ENCODE peak calls at places on chromosomes 4 and X, in six cellular contexts. M is foreskin keratinocyte; B is uterus; G is CD8-positive, alpha-beta memory T cell; X is right cardiac atrium; K is Karpas-422. O is an unnamed sample. For H3K4me1, the result is how much of the 10 kb centered on the place peaks cover.

GRCh38 chr4:137819964-137820383 is 287.7 kb upstream of the PCDH18 start:
- DNase-seq in M (peak), B (no peak), G (no peak), X (no peak), K (peak), O (peak)

GRCh38 chr4:118032691-118033090 is 1.6 kb upstream of the NDST3 start:
- DNase-seq in M (no peak), B (no peak), G (no peak), X (no peak), K (no peak), O (no peak)

GRCh38 chrX:56564921-56565861 is 1.8 kb downstream of the UBQLN2 start:
- DNase-seq in M (no peak), B (no peak), G (no peak), X (no peak), K (peak), O (peak)

GRCh38 chr4:169818063-169818679 is 60.4 kb upstream of the HPF1 start:
- DNase-seq in M (no peak), B (no peak), G (no peak), X (no peak), K (peak), O (no peak)

GRCh38 chrX:148530464-148531077 is 30.2 kb downstream of the AFF2 start:
- DNase-seq in M (no peak), B (no peak), G (no peak), X (no peak), K (peak), O (peak)

GRCh38 chr4:108622022-108622421 is 1.6 kb downstream of the RPL34 start:
- DNase-seq in M (no peak), B (no peak), G (no peak), X (no peak), K (no peak), O (peak)

GRCh38 chrX:150486011-150486410 is 82.4 kb upstream of the MTM1 start:
- DNase-seq in M (no peak), B (peak), G (peak), X (peak), K (peak), O (peak)

GRCh38 chr4:132493476-132493875 is 655.6 kb upstream of the PCDH10 start:
- DNase-seq in M (no peak), B (no peak), G (no peak), X (no peak), K (no peak), O (no peak)

GRCh38 chr4:186541801-186542200 is 13.6 kb downstream of the MTNR1A start:
- DNase-seq in M (no peak), B (no peak), G (no peak), X (no peak), K (no peak), O (no peak)

GRCh38 chrX:137896123-137896522 is 330.2 kb downstream of the ZIC3 start:
- DNase-seq in M (no peak), B (no peak), G (no peak), X (no peak), K (no peak), O (no peak)

GRCh38 chr4:16707874-16708273 is 190.6 kb downstream of the LDB2 start:
- DNase-seq in M (no peak), B (no peak), G (no peak), X (no peak), K (no peak), O (no peak)

GRCh38 chr4:122710434-122711308 is 21.8 kb upstream of the BBS12 start:
- DNase-seq in M (no peak), B (no peak), G (no peak), X (no peak), K (no peak), O (no peak)

GRCh38 chrX:14673764-14674163 is 144.4 kb downstream of the GLRA2 start:
- DNase-seq in M (peak), B (no peak), G (no peak), X (no peak), K (peak), O (no peak)

GRCh38 chrX:54043084-54043483 is 1.2 kb downstream of the PHF8 start:
- DNase-seq in M (no peak), B (no peak), G (no peak), X (no peak), K (no peak), O (no peak)

GRCh38 chr4:24063771-24064170 is 173.9 kb upstream of the PPARGC1A start:
- DNase-seq in M (no peak), B (no peak), G (no peak), X (no peak), K (no peak), O (no peak)

GRCh38 chrX:76183289-76184057 is 10.6 kb downstream of the PBDC1 start:
- DNase-seq in M (no peak), B (no peak), G (no peak), X (no peak), K (no peak), O (no peak)

DNA sequence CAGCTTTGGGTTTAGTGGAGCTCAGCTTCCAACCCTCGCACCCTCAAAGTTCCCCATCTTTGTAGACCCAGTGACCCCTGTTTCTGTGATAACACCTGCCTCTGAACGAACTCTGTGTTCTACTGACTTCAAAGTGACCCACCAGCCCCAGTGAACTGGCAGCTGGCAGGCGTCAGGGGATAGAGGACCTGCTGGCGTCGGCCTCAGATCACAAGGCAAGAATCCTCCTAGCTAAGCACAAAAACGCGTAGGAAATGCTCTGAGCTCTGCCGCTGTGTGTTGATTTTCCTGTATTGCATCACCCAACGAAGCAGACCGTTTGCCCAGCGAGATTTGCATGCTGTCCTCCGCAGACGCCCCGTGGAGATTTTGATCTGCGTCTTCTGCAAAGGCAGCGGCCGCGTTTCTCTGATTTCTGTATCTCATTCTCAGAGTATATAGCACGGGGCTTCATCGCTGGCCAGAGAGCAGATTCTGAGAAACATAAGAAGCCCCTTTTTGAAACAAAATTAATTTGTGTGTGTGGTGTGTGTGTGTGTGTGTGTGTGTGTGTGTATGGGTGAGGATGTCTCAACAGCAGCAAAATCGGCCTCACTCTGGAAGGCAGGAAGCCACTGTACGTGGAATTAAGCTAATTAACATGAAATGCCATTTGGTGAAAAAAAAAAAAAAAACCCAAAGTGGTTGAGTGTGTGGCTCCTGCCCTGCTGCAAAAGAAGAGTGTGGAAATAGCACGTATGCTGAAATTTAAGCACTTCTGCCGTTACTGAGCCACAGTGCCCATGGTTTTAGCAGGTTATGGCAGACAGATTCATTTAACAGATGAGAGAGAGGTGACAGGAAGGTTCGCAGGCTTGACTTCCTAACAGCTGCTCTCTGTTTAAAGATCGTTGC is 29.2 kb upstream of the ASMTL start:
- DNase-seq in M (no peak), B (peak), G (peak), X (peak), K (peak), O (peak)
- H3K4me1 ChIP-seq in M (under half), B (under half), G (half or more), X (under half), K (half or more), O (under half)

DNA sequence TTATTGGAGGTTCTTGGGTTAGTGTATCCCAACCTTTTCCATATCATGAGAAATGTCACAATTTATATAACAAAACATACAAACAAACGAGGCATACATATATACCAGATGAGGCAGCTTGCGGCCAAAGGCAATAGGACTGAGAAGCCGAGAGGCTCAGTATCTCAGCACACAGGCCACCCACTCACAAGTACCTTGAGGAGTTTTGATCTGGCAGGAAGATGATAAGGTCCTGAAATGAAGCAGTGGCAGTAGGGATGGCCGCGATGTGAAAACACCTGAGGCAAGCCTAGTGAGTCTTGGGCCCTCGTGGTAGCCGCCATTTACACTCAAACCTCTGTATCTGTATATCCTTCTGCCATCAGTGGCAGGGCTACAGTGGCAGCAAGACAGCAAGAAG is 55.3 kb upstream of the PRPS1 start:
- DNase-seq in M (no peak), B (no peak), G (no peak), X (no peak), K (no peak), O (no peak)
- H3K27ac ChIP-seq in M (no peak), B (no peak), G (no peak), X (no peak), K (no peak), O (no peak)

GRCh38 chr4:83212041-83212851 is 72.4 kb downstream of the COQ2 start:
- DNase-seq in M (peak), B (no peak), G (peak), X (no peak), K (peak), O (peak)
- H3K4me1 ChIP-seq in M (under half), B (under half), G (half or more), X (under half), K (under half), O (half or more)

GRCh38 chr4:110622841-110623709 is at the start of gene PITX2:
- DNase-seq in M (peak), B (peak), G (no peak), X (peak), K (no peak), O (no peak)

GRCh38 chr4:110624904-110625494 is 2.1 kb upstream of the PITX2 start:
- DNase-seq in M (no peak), B (no peak), G (no peak), X (no peak), K (no peak), O (no peak)

GRCh38 chr4:110624016-110624770 is 1.3 kb upstream of the PITX2 start:
- DNase-seq in M (no peak), B (no peak), G (no peak), X (no peak), K (no peak), O (no peak)

GRCh38 chr4:110621839-110622751 is 782 bp downstream of the PITX2 start:
- DNase-seq in M (peak), B (no peak), G (no peak), X (no peak), K (no peak), O (no peak)

DNA sequence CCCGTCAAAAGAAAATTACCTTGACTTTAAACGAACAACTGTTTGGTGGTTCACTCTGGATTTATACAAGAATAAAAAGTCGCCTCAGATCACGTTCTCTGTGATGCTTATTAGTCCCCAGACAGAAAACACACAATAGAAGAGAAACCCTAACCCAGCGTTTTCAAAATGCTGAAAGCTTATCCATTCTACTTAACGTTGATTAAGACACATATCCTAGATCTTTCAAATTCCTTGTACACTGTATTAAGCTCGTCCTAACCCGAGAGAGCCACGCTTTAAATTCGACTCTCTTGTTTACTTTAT is 786 bp upstream of the PITX2 start:
- DNase-seq in M (no peak), B (no peak), G (no peak), X (no peak), K (no peak), O (no peak)
- H3K27ac ChIP-seq in M (peak), B (no peak), G (no peak), X (no peak), K (no peak), O (no peak)

GRCh38 chr4:139666735-139667266 is 1.2 kb downstream of the MGST2 start:
- DNase-seq in M (no peak), B (peak), G (no peak), X (no peak), K (peak), O (no peak)

GRCh38 chr4:139665690-139666529 is at the start of gene MGST2:
- DNase-seq in M (peak), B (peak), G (no peak), X (peak), K (peak), O (peak)

GRCh38 chr4:139663561-139664138 is 2.0 kb upstream of the MGST2 start:
- DNase-seq in M (no peak), B (no peak), G (no peak), X (no peak), K (no peak), O (no peak)

GRCh38 chr4:139664442-139664841 is 1.2 kb upstream of the MGST2 start:
- DNase-seq in M (no peak), B (no peak), G (no peak), X (no peak), K (no peak), O (no peak)

DNA sequence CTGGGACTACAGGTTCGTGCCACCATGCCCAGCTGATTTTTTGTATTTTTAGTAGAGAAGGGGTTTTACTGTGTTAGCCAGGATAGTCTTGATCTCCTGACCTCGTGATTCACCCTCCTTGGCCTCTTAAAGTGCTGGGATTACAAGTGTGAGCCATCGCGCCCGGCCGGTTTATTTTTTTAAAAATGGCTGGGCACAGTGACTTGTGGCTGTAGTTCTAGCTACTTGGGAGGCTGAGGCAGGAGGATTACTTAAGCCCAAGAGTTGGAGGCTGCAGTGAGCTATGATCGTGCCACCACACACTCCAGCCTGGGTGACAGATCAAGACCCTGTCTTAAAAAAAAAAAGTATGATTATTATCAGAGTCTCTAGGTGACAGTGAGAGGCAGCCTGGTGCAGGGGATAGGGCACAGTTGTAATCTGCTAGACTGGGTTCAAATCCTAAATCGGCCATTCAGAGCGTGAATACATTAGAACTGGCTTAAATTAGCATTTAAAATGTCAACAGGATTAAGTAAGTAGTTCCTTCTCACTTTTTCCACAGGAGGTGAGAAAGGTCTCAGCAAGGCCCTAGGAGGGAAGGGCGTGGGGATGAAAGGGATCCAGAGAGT is 435 bp upstream of the MGST2 start:
- DNase-seq in M (no peak), B (no peak), G (no peak), X (no peak), K (no peak), O (no peak)
- H3K4me1 ChIP-seq in M (under half), B (under half), G (under half), X (under half), K (under half), O (under half)

GRCh38 chrX:39904816-39905474 is 192.8 kb downstream of the BCOR start:
- DNase-seq in M (no peak), B (no peak), G (no peak), X (no peak), K (no peak), O (no peak)
- H3K27ac ChIP-seq in M (no peak), B (no peak), G (no peak), X (peak), K (no peak), O (no peak)